ENCODE peak calls at places on chromosomes 3 and 15, in nine cellular contexts. One of them, this sample, is unnamed.

GRCh38 chr15:65391732-65392131 is 13.9 kb upstream of the IGDCC3 start:
- DNase-seq in GM13977: no peak
- DNase-seq in epithelial cell of esophagus: no peak
- DNase-seq in progenitor cell of endocrine pancreas: no peak
- DNase-seq in T follicular helper cell: no peak
- DNase-seq in HFFc6: no peak
- DNase-seq in fibroblast of the aortic adventitia: no peak
- DNase-seq in tibial nerve: no peak
- DNase-seq in NCI-H748 treated with DMSO at 0.1 percent for 48 hours: no peak
- DNase-seq in this sample: no peak

GRCh38 chr3:129282727-129283327 is 4.2 kb downstream of the HMCES start:
- DNase-seq in epithelial cell of esophagus: peak; percentile 58
- DNase-seq in progenitor cell of endocrine pancreas: no peak
- DNase-seq in T follicular helper cell: no peak
- DNase-seq in fibroblast of the aortic adventitia: peak; percentile 59
- DNase-seq in NCI-H748 treated with DMSO at 0.1 percent for 48 hours: no peak
- DNase-seq in tibial nerve: no peak
- DNase-seq in HFFc6: no peak
- DNase-seq in GM13977: peak; percentile 82
- DNase-seq in this sample: no peak

GRCh38 chr3:80688814-80689213 is 921.0 kb upstream of the ROBO1 start:
- DNase-seq in GM13977: no peak
- DNase-seq in fibroblast of the aortic adventitia: peak; percentile 25
- DNase-seq in NCI-H748 treated with DMSO at 0.1 percent for 48 hours: peak; percentile 6
- DNase-seq in epithelial cell of esophagus: peak; percentile 51
- DNase-seq in T follicular helper cell: no peak
- DNase-seq in progenitor cell of endocrine pancreas: no peak
- DNase-seq in HFFc6: no peak
- DNase-seq in tibial nerve: no peak
- DNase-seq in this sample: no peak

GRCh38 chr3:169133178-169134161 is 530.0 kb downstream of the MECOM start:
- DNase-seq in epithelial cell of esophagus: peak; percentile 44
- DNase-seq in NCI-H748 treated with DMSO at 0.1 percent for 48 hours: no peak
- DNase-seq in progenitor cell of endocrine pancreas: no peak
- DNase-seq in tibial nerve: no peak
- DNase-seq in GM13977: no peak
- DNase-seq in T follicular helper cell: no peak
- DNase-seq in HFFc6: no peak
- DNase-seq in fibroblast of the aortic adventitia: peak; percentile 75
- DNase-seq in this sample: no peak

GRCh38 chr15:31302778-31303433 is 23.7 kb upstream of the KLF13 start:
- DNase-seq in GM13977: peak; percentile 76
- DNase-seq in tibial nerve: no peak
- DNase-seq in fibroblast of the aortic adventitia: no peak
- DNase-seq in epithelial cell of esophagus: no peak
- DNase-seq in HFFc6: no peak
- DNase-seq in progenitor cell of endocrine pancreas: no peak
- DNase-seq in T follicular helper cell: no peak
- DNase-seq in NCI-H748 treated with DMSO at 0.1 percent for 48 hours: no peak
- DNase-seq in this sample: no peak

GRCh38 chr15:93459396-93459795 is 370.4 kb upstream of the RGMA start:
- DNase-seq in epithelial cell of esophagus: no peak
- DNase-seq in HFFc6: no peak
- DNase-seq in GM13977: no peak
- DNase-seq in progenitor cell of endocrine pancreas: no peak
- DNase-seq in tibial nerve: no peak
- DNase-seq in fibroblast of the aortic adventitia: no peak
- DNase-seq in NCI-H748 treated with DMSO at 0.1 percent for 48 hours: no peak
- DNase-seq in T follicular helper cell: no peak
- DNase-seq in this sample: no peak

GRCh38 chr3:50123394-50124361 is 31.4 kb upstream of the SEMA3F start:
- DNase-seq in HFFc6: no peak
- DNase-seq in epithelial cell of esophagus: no peak
- DNase-seq in fibroblast of the aortic adventitia: no peak
- DNase-seq in progenitor cell of endocrine pancreas: no peak
- DNase-seq in NCI-H748 treated with DMSO at 0.1 percent for 48 hours: no peak
- DNase-seq in GM13977: peak; percentile 30
- DNase-seq in T follicular helper cell: no peak
- DNase-seq in tibial nerve: no peak
- DNase-seq in this sample: no peak

GRCh38 chr3:43998374-43998840 is 243.3 kb upstream of the TOPAZ1 start:
- DNase-seq in HFFc6: no peak
- DNase-seq in NCI-H748 treated with DMSO at 0.1 percent for 48 hours: no peak
- DNase-seq in tibial nerve: no peak
- DNase-seq in fibroblast of the aortic adventitia: no peak
- DNase-seq in progenitor cell of endocrine pancreas: no peak
- DNase-seq in T follicular helper cell: no peak
- DNase-seq in GM13977: no peak
- DNase-seq in epithelial cell of esophagus: peak; percentile 15
- DNase-seq in this sample: no peak

GRCh38 chr3:34396288-34396687 is 597.9 kb downstream of the PDCD6IP start:
- DNase-seq in epithelial cell of esophagus: no peak
- DNase-seq in tibial nerve: no peak
- DNase-seq in HFFc6: no peak
- DNase-seq in T follicular helper cell: no peak
- DNase-seq in progenitor cell of endocrine pancreas: no peak
- DNase-seq in NCI-H748 treated with DMSO at 0.1 percent for 48 hours: no peak
- DNase-seq in fibroblast of the aortic adventitia: no peak
- DNase-seq in GM13977: no peak
- DNase-seq in this sample: no peak

GRCh38 chr3:53103566-53104296 is 26.5 kb downstream of the RFT1 start:
- DNase-seq in progenitor cell of endocrine pancreas: no peak
- DNase-seq in HFFc6: peak; percentile 27
- DNase-seq in tibial nerve: no peak
- DNase-seq in fibroblast of the aortic adventitia: no peak
- DNase-seq in NCI-H748 treated with DMSO at 0.1 percent for 48 hours: no peak
- DNase-seq in GM13977: no peak
- DNase-seq in T follicular helper cell: no peak
- DNase-seq in epithelial cell of esophagus: no peak
- DNase-seq in this sample: no peak

GRCh38 chr3:70120360-70120966 is 120.9 kb downstream of the SAMMSON start:
- DNase-seq in GM13977: peak; percentile 67
- DNase-seq in fibroblast of the aortic adventitia: peak; percentile 72
- DNase-seq in progenitor cell of endocrine pancreas: no peak
- DNase-seq in T follicular helper cell: peak; percentile 22
- DNase-seq in NCI-H748 treated with DMSO at 0.1 percent for 48 hours: peak; percentile 43
- DNase-seq in tibial nerve: peak; percentile 76
- DNase-seq in epithelial cell of esophagus: peak; percentile 85
- DNase-seq in HFFc6: peak; percentile 25
- DNase-seq in this sample: peak; percentile 48

GRCh38 chr15:26106556-26106955 is 243.4 kb upstream of the ATP10A start:
- DNase-seq in fibroblast of the aortic adventitia: no peak
- DNase-seq in epithelial cell of esophagus: no peak
- DNase-seq in tibial nerve: no peak
- DNase-seq in T follicular helper cell: no peak
- DNase-seq in NCI-H748 treated with DMSO at 0.1 percent for 48 hours: no peak
- DNase-seq in progenitor cell of endocrine pancreas: no peak
- DNase-seq in HFFc6: no peak
- DNase-seq in GM13977: no peak
- DNase-seq in this sample: no peak

GRCh38 chr3:50536471-50537180 is 30.9 kb downstream of the C3orf18 start:
- DNase-seq in epithelial cell of esophagus: peak; percentile 24
- DNase-seq in HFFc6: no peak
- DNase-seq in tibial nerve: no peak
- DNase-seq in GM13977: no peak
- DNase-seq in NCI-H748 treated with DMSO at 0.1 percent for 48 hours: no peak
- DNase-seq in T follicular helper cell: no peak
- DNase-seq in progenitor cell of endocrine pancreas: no peak
- DNase-seq in fibroblast of the aortic adventitia: peak; percentile 18
- DNase-seq in this sample: no peak

GRCh38 chr3:112847692-112848091 is 1.0 kb upstream of the CD200R1L start:
- DNase-seq in T follicular helper cell: no peak
- DNase-seq in epithelial cell of esophagus: no peak
- DNase-seq in tibial nerve: no peak
- DNase-seq in GM13977: no peak
- DNase-seq in HFFc6: no peak
- DNase-seq in progenitor cell of endocrine pancreas: no peak
- DNase-seq in NCI-H748 treated with DMSO at 0.1 percent for 48 hours: no peak
- DNase-seq in fibroblast of the aortic adventitia: no peak
- DNase-seq in this sample: no peak

GRCh38 chr15:75347222-75348033 is 589 bp downstream of the NEIL1 start:
- DNase-seq in GM13977: peak; percentile 76
- DNase-seq in HFFc6: no peak
- DNase-seq in progenitor cell of endocrine pancreas: peak; percentile 43
- DNase-seq in fibroblast of the aortic adventitia: no peak
- DNase-seq in T follicular helper cell: peak; percentile 43
- DNase-seq in NCI-H748 treated with DMSO at 0.1 percent for 48 hours: no peak
- DNase-seq in tibial nerve: peak; percentile 39
- DNase-seq in epithelial cell of esophagus: peak; percentile 40
- DNase-seq in this sample: peak; percentile 71

GRCh38 chr15:89101302-89102191 is 13.3 kb downstream of the ABHD2 start:
- DNase-seq in HFFc6: peak; percentile 92
- DNase-seq in epithelial cell of esophagus: peak; percentile 97
- DNase-seq in GM13977: no peak
- DNase-seq in fibroblast of the aortic adventitia: peak; percentile 99
- DNase-seq in T follicular helper cell: no peak
- DNase-seq in tibial nerve: peak; percentile 78
- DNase-seq in NCI-H748 treated with DMSO at 0.1 percent for 48 hours: no peak
- DNase-seq in progenitor cell of endocrine pancreas: no peak
- DNase-seq in this sample: peak; percentile 81

GRCh38 chr3:73319179-73319769 is 257.8 kb downstream of the EBLN2 start:
- DNase-seq in NCI-H748 treated with DMSO at 0.1 percent for 48 hours: no peak
- DNase-seq in epithelial cell of esophagus: no peak
- DNase-seq in progenitor cell of endocrine pancreas: no peak
- DNase-seq in fibroblast of the aortic adventitia: no peak
- DNase-seq in T follicular helper cell: no peak
- DNase-seq in GM13977: no peak
- DNase-seq in HFFc6: no peak
- DNase-seq in tibial nerve: no peak
- DNase-seq in this sample: no peak

This sample was measured in ureter.